ENCODE peak calls at places on chromosomes 5 and 9, in four cellular contexts. One of them, this sample, is unnamed.
A peak's percentile ranks its signal among the peaks of the same experiment; 100 is the strongest.

GRCh38 chr9:109471994-109472393 is 26.1 kb downstream of the PTPN3 start:
- DNase-seq in iris pigment epithelial cell: no peak
- DNase-seq in left lung: no peak
- DNase-seq in NCI-H774: no peak
- DNase-seq in this sample: no peak

GRCh38 chr9:27943544-27943943 is 370.3 kb upstream of the C9orf72 start:
- DNase-seq in NCI-H774: no peak
- DNase-seq in left lung: no peak
- DNase-seq in iris pigment epithelial cell: no peak
- DNase-seq in this sample: no peak

GRCh38 chr9:96189995-96190394 is 112.0 kb downstream of the HSD17B3 start:
- DNase-seq in left lung: no peak
- DNase-seq in iris pigment epithelial cell: no peak
- DNase-seq in NCI-H774: no peak
- DNase-seq in this sample: no peak

GRCh38 chr9:3446313-3446712 is 79.5 kb downstream of the RFX3 start:
- DNase-seq in iris pigment epithelial cell: peak; percentile 56
- DNase-seq in left lung: no peak
- DNase-seq in NCI-H774: no peak
- DNase-seq in this sample: no peak

GRCh38 chr5:179795049-179795862 is 1.5 kb downstream of the LTC4S start:
- DNase-seq in NCI-H774: peak; percentile 56
- DNase-seq in iris pigment epithelial cell: no peak
- DNase-seq in left lung: peak; percentile 85
- DNase-seq in this sample: no peak

GRCh38 chr5:108747111-108748009 is at the start of gene FER:
- DNase-seq in left lung: no peak
- DNase-seq in iris pigment epithelial cell: peak; percentile 88
- DNase-seq in NCI-H774: no peak
- DNase-seq in this sample: no peak

GRCh38 chr5:176425138-176425537 is 8.8 kb upstream of the CLTB start:
- DNase-seq in iris pigment epithelial cell: peak; percentile 46
- DNase-seq in left lung: no peak
- DNase-seq in NCI-H774: no peak
- DNase-seq in this sample: no peak

GRCh38 chr5:171537923-171538537 is 118.6 kb downstream of the FGF18 start:
- DNase-seq in iris pigment epithelial cell: no peak
- DNase-seq in NCI-H774: no peak
- DNase-seq in left lung: no peak
- DNase-seq in this sample: no peak

GRCh38 chr5:112338681-112339337 is 80.3 kb downstream of the EPB41L4A start:
- DNase-seq in NCI-H774: peak; percentile 30
- DNase-seq in left lung: no peak
- DNase-seq in iris pigment epithelial cell: peak; percentile 21
- DNase-seq in this sample: no peak

GRCh38 chr5:96516631-96517071 is 83.6 kb upstream of the PCSK1 start:
- DNase-seq in left lung: no peak
- DNase-seq in NCI-H774: no peak
- DNase-seq in iris pigment epithelial cell: peak; percentile 52
- DNase-seq in this sample: no peak

GRCh38 chr5:126516852-126517251 is 78.2 kb downstream of the ALDH7A1 start:
- DNase-seq in NCI-H774: no peak
- DNase-seq in left lung: no peak
- DNase-seq in iris pigment epithelial cell: no peak
- DNase-seq in this sample: no peak

GRCh38 chr9:133995012-133995896 is 3.1 kb upstream of the VAV2 start:
- DNase-seq in left lung: no peak
- DNase-seq in NCI-H774: no peak
- DNase-seq in iris pigment epithelial cell: peak; percentile 26
- DNase-seq in this sample: no peak

GRCh38 chr5:127938746-127939145 is 144.8 kb upstream of the SLC12A2 start:
- DNase-seq in left lung: no peak
- DNase-seq in iris pigment epithelial cell: no peak
- DNase-seq in NCI-H774: no peak
- DNase-seq in this sample: no peak

GRCh38 chr5:82873452-82873851 is 203.7 kb downstream of the TMEM167A start:
- DNase-seq in NCI-H774: no peak
- DNase-seq in iris pigment epithelial cell: no peak
- DNase-seq in left lung: no peak
- DNase-seq in this sample: no peak

GRCh38 chr5:98637607-98638006 is 135.9 kb upstream of the RGMB start:
- DNase-seq in left lung: no peak
- DNase-seq in NCI-H774: no peak
- DNase-seq in iris pigment epithelial cell: no peak
- DNase-seq in this sample: no peak

GRCh38 chr5:142839711-142840441 is 69.7 kb downstream of the ARHGAP26 start:
- DNase-seq in left lung: no peak
- DNase-seq in iris pigment epithelial cell: peak; percentile 61
- DNase-seq in NCI-H774: no peak
- DNase-seq in this sample: no peak

GRCh38 chr9:130872912-130873503 is 23.6 kb downstream of the QRFP start:
- DNase-seq in iris pigment epithelial cell: no peak
- DNase-seq in NCI-H774: no peak
- DNase-seq in left lung: no peak
- DNase-seq in this sample: no peak

GRCh38 chr5:119302916-119303897 is 52.6 kb upstream of the TNFAIP8 start:
- DNase-seq in iris pigment epithelial cell: peak; percentile 98
- DNase-seq in NCI-H774: no peak
- DNase-seq in left lung: no peak
- DNase-seq in this sample: no peak

GRCh38 chr5:134543820-134544692 is 18.6 kb downstream of the JADE2 start:
- DNase-seq in NCI-H774: no peak
- DNase-seq in iris pigment epithelial cell: no peak
- DNase-seq in left lung: no peak
- DNase-seq in this sample: no peak

GRCh38 chr9:126667190-126668055 is 53.7 kb downstream of the LMX1B start:
- DNase-seq in left lung: no peak
- DNase-seq in iris pigment epithelial cell: no peak
- DNase-seq in NCI-H774: peak; percentile 79
- DNase-seq in this sample: no peak

GRCh38 chr5:76942581-76942980 is 10.3 kb upstream of the CRHBP start:
- DNase-seq in iris pigment epithelial cell: peak; percentile 44
- DNase-seq in left lung: no peak
- DNase-seq in NCI-H774: no peak
- DNase-seq in this sample: no peak

GRCh38 chr9:111959468-111959941 is 62.9 kb downstream of the UGCG start:
- DNase-seq in left lung: no peak
- DNase-seq in NCI-H774: peak; percentile 40
- DNase-seq in iris pigment epithelial cell: peak; percentile 91
- DNase-seq in this sample: no peak

GRCh38 chr9:23824241-23825142 is 1.5 kb downstream of the ELAVL2 start:
- DNase-seq in left lung: peak; percentile 64
- DNase-seq in iris pigment epithelial cell: peak; percentile 13
- DNase-seq in NCI-H774: no peak
- DNase-seq in this sample: no peak